ENCODE peak calls at places on chromosome 19, in four cellular contexts. J is K562, C is HepG2, O is WTC11. N is an unnamed sample.

GRCh38 chr19:33649919-33650305 is 28.2 kb downstream of the CHST8 start:
- DNase-seq in J (no peak), C (no peak), O (no peak), N (no peak)

GRCh38 chr19:44931541-44931940 is 10.5 kb upstream of the APOC4 start:
- DNase-seq in J (no peak), C (no peak), O (no peak), N (no peak)

GRCh38 chr19:30222428-30222873 is 149.7 kb upstream of the ZNF536 start:
- DNase-seq in J (peak; percentile 75), C (no peak), O (peak; percentile 76), N (no peak)

GRCh38 chr19:543912-544608 is at the start of gene GZMM:
- DNase-seq in J (peak; percentile 69), C (no peak), O (no peak), N (no peak)

GRCh38 chr19:49167857-49168409 is 10.3 kb downstream of the TRPM4 start:
- DNase-seq in J (peak; percentile 5), C (no peak), O (no peak), N (no peak)

GRCh38 chr19:31214086-31214485 is 135.2 kb downstream of the TSHZ3 start:
- DNase-seq in J (peak; percentile 23), C (no peak), O (no peak), N (no peak)

GRCh38 chr19:16380314-16380695 is 55.7 kb downstream of the KLF2 start:
- DNase-seq in J (no peak), C (no peak), O (no peak), N (no peak)

GRCh38 chr19:5165697-5166019 is 175.0 kb downstream of the PTPRS start:
- DNase-seq in J (peak; percentile 67), C (no peak), O (no peak), N (no peak)

GRCh38 chr19:30482956-30483355 is 110.8 kb downstream of the ZNF536 start:
- DNase-seq in J (no peak), C (no peak), O (no peak), N (no peak)

GRCh38 chr19:53308339-53308811 is 25.2 kb upstream of the ZNF845 start:
- DNase-seq in J (peak; percentile 49), C (no peak), O (peak; percentile 87), N (no peak)

GRCh38 chr19:35476149-35476548 is 14.1 kb downstream of the KRTDAP start:
- DNase-seq in J (peak; percentile 71), C (no peak), O (peak; percentile 77), N (no peak)

GRCh38 chr19:4717191-4717965 is 6.3 kb downstream of the DPP9 start:
- DNase-seq in J (no peak), C (peak; percentile 50), O (no peak), N (no peak)

GRCh38 chr19:18419699-18420460 is 682 bp downstream of the SSBP4 start:
- DNase-seq in J (peak; percentile 54), C (peak; percentile 55), O (no peak), N (no peak)

GRCh38 chr19:19652482-19653295 is 9.2 kb upstream of the GMIP start:
- DNase-seq in J (no peak), C (no peak), O (no peak), N (no peak)

GRCh38 chr19:2391118-2391725 is 31.2 kb downstream of the TMPRSS9 start:
- DNase-seq in J (peak; percentile 63), C (peak; percentile 72), O (no peak), N (peak; percentile 21)

GRCh38 chr19:6034512-6034911 is 56.6 kb upstream of the RANBP3 start:
- DNase-seq in J (no peak), C (no peak), O (no peak), N (no peak)

GRCh38 chr19:6528544-6529121 is 2.2 kb upstream of the TNFSF9 start:
- DNase-seq in J (no peak), C (peak; percentile 60), O (peak; percentile 30), N (no peak)

GRCh38 chr19:22030680-22031079 is 19.9 kb upstream of the ZNF208 start:
- DNase-seq in J (no peak), C (no peak), O (no peak), N (no peak)

DNA sequence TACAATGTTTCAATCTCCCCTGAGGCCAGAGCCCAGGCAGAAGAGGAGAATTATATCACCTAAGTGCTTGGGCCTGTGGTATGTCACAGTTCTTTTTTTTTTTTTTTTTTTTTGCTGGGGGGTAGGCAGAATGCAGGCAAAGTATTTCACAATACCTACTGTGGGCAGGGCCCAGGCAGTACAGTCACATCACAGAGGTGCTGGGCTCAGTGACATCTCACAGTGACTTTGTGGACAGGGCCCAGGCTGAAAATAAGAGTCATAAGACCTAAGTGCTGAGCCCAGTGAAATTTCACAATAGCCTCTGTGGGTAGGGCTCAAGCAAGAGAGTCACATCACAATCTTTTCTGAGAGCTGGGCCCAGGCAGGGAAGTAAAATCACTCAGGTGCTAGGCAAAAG is 15.9 kb upstream of the ZNF208 start:
- DNase-seq in J (no peak), C (no peak), O (no peak), N (no peak)
- TF ChIP-seq MAX in J (no peak), C (no peak), O (no peak), N (no peak)

DNA sequence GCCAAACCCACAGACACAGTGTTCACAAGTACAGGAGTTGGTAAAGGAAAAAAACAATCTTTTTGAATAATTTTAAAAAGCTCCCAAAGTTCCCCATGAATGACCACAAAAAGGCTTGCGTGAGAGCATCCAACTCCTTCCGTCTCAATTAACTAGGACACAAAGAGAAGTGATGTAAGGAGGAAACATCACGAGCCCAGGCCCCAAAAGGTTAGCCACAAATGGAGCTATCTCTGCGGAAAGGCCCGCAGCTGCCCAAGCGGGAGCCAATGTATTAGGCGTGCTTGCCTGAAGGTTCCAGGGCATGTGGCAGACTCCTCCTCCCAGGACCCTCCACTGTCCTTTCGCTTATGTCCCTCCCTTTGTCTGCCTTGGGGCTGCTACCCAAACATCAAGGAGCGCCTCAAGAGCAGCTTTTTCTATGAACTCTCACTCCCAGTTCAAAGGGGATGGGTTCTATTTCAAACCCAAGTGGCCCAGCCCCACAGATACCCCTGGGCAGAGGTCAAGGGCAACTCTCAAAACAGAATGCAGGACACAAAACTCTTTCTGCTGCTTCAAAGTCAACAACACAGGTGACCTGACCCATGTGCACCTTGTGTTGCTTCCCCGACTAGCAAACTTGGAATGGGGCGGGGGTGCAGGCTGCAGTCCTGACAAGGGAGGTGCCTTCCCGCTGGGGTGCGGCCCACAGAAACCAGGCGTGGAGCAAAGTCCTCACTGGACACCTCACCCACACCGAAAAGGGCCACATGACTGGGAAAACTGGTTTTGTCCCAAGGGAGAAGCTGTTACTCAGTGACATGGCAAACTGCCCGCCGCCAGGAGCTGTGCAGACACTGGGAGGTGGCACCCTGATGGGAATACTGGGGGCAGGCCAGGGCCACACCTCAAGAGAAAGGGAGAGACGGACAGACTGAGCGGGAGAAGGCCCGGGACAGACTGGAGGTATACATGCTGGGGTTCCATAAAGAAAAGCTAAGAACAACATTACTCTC is 17.6 kb downstream of the ZC3H4 start:
- DNase-seq in J (no peak), C (peak; percentile 97), O (no peak), N (no peak)
- TF ChIP-seq TCF7 in J (no peak), C (peak; percentile 77), O (no peak), N (no peak)

GRCh38 chr19:3708207-3708931 is at the start of gene TJP3:
- DNase-seq in J (no peak), C (peak; percentile 75), O (no peak), N (no peak)
- TF ChIP-seq MAX in J (no peak), C (peak; percentile 82), O (no peak), N (no peak)

GRCh38 chr19:40697007-40697406 is 6.6 kb upstream of the NUMBL start:
- DNase-seq in J (no peak), C (no peak), O (no peak), N (no peak)
- TF ChIP-seq TCF7 in J (no peak), C (no peak), O (no peak), N (no peak)

DNA sequence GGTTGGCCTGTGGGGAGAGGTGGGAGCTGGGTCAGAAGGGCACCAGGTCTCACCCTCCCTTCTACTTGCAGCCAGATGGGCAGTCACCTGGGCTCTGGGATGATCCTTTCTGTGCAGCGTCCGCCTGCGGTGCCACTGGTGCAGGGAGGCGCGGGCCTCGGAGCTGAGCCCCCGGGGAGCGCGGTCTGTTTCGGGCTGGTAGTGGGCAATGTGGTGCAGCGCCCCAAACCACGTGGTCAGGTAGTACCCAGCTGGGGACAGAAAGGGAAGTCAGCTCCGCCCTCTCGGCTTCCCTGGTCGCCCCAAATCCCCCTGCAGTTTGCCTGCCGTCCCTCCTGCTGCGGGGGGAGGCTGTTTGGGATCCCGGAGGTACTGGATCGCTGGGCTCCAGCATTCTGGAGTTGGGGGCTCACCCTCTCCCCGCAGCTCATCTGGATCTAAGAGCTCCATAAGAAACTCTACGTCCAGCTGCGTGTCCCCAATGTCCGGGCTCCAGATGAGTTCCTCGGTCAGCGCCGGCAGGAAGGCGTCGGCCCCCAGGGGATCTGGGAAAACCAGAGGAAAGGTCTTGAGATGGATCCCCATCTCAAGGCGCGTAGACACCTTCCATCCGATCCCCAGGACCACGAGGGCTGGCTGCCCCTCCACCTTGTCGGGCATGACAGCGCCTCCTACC is 8.8 kb downstream of the RINL start:
- DNase-seq in J (no peak), C (no peak), O (peak; percentile 39), N (no peak)
- TF ChIP-seq MAX in J (no peak), C (no peak), O (peak; percentile 66), N (no peak)

DNA sequence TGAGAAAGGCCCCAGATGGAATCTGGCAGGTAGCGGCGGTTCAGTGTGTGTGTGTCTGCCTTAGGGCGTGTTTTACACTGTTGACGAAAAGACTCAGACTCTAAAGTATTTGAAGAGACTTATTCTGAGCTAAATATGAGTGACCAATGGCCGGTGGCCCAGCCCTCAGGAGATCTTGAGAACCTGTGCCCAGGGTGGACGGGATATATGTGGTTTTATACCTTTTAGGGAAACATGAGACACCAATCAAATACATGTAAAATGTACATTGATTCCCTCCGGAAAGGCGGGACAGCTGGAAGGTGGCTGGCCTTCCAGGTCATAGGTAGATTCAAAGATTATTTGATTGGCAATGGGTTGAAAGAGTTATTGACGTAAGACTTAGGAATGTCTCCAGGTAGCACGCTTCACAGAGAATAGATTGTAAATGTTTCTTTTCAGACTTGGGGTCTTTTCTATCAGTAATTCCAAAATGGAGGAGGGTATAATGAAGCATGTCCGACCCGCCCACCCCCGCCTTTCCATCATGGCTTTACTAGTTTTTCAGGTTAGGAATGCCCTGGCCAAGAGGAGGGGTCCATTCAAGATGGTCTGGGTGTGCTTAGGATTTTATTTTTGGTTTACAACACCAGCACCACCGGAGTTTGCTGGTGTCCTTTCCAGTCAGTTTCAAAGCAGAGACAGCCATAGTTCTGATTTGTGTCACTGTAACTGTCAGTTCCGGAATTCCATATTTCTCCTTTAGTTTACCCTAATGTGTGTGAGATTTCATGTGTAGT is 1.0 kb upstream of the ZNF529 start:
- DNase-seq in J (peak; percentile 15), C (peak; percentile 13), O (no peak), N (no peak)
- TF ChIP-seq TCF7 in J (no peak), C (no peak), O (no peak), N (no peak)

DNA sequence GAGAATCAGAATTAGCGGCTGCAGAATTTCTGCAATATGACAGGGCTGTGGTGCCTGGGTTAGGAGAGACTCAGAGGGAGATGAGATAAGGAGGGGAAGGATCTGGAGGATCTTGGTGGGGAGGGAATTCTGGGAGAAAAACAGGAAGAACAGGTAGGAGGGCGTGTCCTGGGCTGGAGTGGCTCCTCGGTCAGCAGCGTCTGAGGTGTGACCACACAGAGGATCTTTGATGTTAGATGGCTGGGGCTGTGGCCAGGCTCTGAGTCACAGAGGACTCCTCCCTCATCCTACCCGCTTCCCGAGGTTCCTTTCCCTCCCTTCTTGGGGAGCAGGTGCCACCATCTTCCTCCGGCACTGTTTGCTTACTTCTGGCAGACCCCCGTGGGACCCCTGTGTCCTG is 6.4 kb upstream of the KLK6 start:
- DNase-seq in J (no peak), C (no peak), O (peak; percentile 53), N (no peak)
- TF ChIP-seq MAX in J (no peak), C (no peak), O (no peak), N (no peak)